ENCODE peak calls at places on chromosomes 6 and 20, in ten cellular contexts. Q, J, B, F, Y, I, H, R, M and P are unnamed samples.

GRCh38 chr6:5279891-5280338 is 18.6 kb downstream of the FARS2 start:
- DNase-seq in B (no peak), J (no peak), Q (no peak), H (no peak), M (no peak), R (no peak), Y (no peak), I (no peak), F (no peak), P (no peak)

GRCh38 chr6:168925671-168926070 is 328.0 kb downstream of the THBS2 start:
- DNase-seq in F (no peak), Q (no peak), B (no peak), R (peak), I (no peak), H (no peak), M (no peak), J (no peak), Y (no peak), P (no peak)

GRCh38 chr6:56909115-56909907 is 45.6 kb upstream of the BEND6 start:
- DNase-seq in Q (no peak), H (no peak), F (peak), J (no peak), B (no peak), Y (no peak), M (no peak), R (no peak), I (no peak), P (no peak)

GRCh38 chr6:17202526-17202925 is 78.6 kb upstream of the RBM24 start:
- DNase-seq in H (no peak), J (no peak), B (no peak), F (no peak), R (no peak), M (no peak), Y (no peak), I (no peak), Q (no peak), P (no peak)

GRCh38 chr6:141264101-141264500 is 868.6 kb upstream of the GJE1 start:
- DNase-seq in H (no peak), B (no peak), F (no peak), M (peak), R (no peak), Y (no peak), Q (no peak), J (no peak), I (no peak), P (no peak)

GRCh38 chr6:42136508-42137191 is 5.8 kb downstream of the C6orf132 start:
- DNase-seq in J (peak), Y (peak), M (peak), H (no peak), I (no peak), F (peak), B (peak), Q (no peak), R (no peak), P (peak)

GRCh38 chr6:145506554-145506953 is 228.8 kb downstream of the EPM2A start:
- DNase-seq in F (peak), H (no peak), R (no peak), J (peak), M (no peak), Y (no peak), B (no peak), Q (no peak), I (no peak), P (no peak)

GRCh38 chr20:11232896-11233295 is 559.1 kb upstream of the JAG1 start:
- DNase-seq in I (no peak), R (no peak), M (no peak), F (peak), Y (no peak), Q (no peak), J (no peak), B (no peak), H (no peak), P (no peak)

GRCh38 chr6:158283304-158284005 is 28.8 kb upstream of the TULP4 start:
- DNase-seq in Y (peak), B (no peak), F (peak), R (no peak), I (no peak), J (peak), Q (no peak), M (peak), H (no peak), P (peak)

GRCh38 chr6:87237804-87238203 is 82.4 kb downstream of the ZNF292 start:
- DNase-seq in I (no peak), M (peak), F (peak), H (no peak), Y (peak), B (no peak), Q (no peak), R (no peak), J (peak), P (peak)

GRCh38 chr6:90765895-90766294 is 179.0 kb upstream of the MAP3K7 start:
- DNase-seq in J (no peak), M (no peak), H (no peak), I (no peak), R (no peak), F (no peak), Y (no peak), B (no peak), Q (no peak), P (no peak)

GRCh38 chr20:5061209-5061608 is 58.5 kb downstream of the PCNA start:
- DNase-seq in J (no peak), Q (no peak), Y (no peak), H (no peak), M (no peak), B (no peak), I (no peak), R (no peak), F (peak), P (no peak)

GRCh38 chr6:148293181-148293995 is 49.2 kb upstream of the SASH1 start:
- DNase-seq in Q (no peak), B (no peak), H (peak), I (no peak), F (no peak), Y (no peak), R (no peak), J (no peak), M (no peak), P (no peak)

GRCh38 chr20:6811262-6811661 is 43.8 kb downstream of the BMP2 start:
- DNase-seq in R (no peak), B (no peak), Y (peak), Q (no peak), H (no peak), I (no peak), M (no peak), J (peak), F (no peak), P (no peak)

GRCh38 chr6:148521586-148521985 is 178.9 kb downstream of the SASH1 start:
- DNase-seq in F (peak), R (no peak), B (no peak), Q (no peak), I (no peak), Y (peak), M (peak), H (no peak), J (peak), P (peak)

GRCh38 chr6:17389274-17389847 is 4.0 kb upstream of the CAP2 start:
- DNase-seq in J (peak), M (peak), B (no peak), R (no peak), I (no peak), Y (peak), F (peak), H (no peak), Q (no peak), P (peak)

GRCh38 chr20:61535091-61535490 is 283.0 kb downstream of the CDH4 start:
- DNase-seq in R (no peak), Q (no peak), H (no peak), F (no peak), I (no peak), B (peak), J (no peak), M (no peak), Y (no peak), P (no peak)

GRCh38 chr20:61534346-61534745 is 282.3 kb downstream of the CDH4 start:
- DNase-seq in Y (no peak), I (no peak), B (peak), J (no peak), F (no peak), M (no peak), H (no peak), Q (no peak), R (no peak), P (no peak)

GRCh38 chr20:61532736-61533135 is 280.7 kb downstream of the CDH4 start:
- DNase-seq in M (no peak), I (no peak), Y (no peak), F (no peak), Q (no peak), H (no peak), J (no peak), R (no peak), B (peak), P (no peak)

GRCh38 chr20:61531553-61532345 is 279.7 kb downstream of the CDH4 start:
- DNase-seq in I (no peak), J (no peak), B (peak), M (peak), F (peak), Q (no peak), H (no peak), R (no peak), Y (no peak), P (peak)

GRCh38 chr20:61533231-61533631 is 281.2 kb downstream of the CDH4 start:
- DNase-seq in Y (no peak), H (no peak), B (peak), R (no peak), M (no peak), F (no peak), Q (no peak), J (no peak), I (no peak), P (no peak)
- TF ChIP-seq CTCF in Y (no peak), H (no peak), B (no peak), R (no peak), M (no peak), F (no peak), Q (no peak), J (no peak), I (no peak), P (no peak)

DNA sequence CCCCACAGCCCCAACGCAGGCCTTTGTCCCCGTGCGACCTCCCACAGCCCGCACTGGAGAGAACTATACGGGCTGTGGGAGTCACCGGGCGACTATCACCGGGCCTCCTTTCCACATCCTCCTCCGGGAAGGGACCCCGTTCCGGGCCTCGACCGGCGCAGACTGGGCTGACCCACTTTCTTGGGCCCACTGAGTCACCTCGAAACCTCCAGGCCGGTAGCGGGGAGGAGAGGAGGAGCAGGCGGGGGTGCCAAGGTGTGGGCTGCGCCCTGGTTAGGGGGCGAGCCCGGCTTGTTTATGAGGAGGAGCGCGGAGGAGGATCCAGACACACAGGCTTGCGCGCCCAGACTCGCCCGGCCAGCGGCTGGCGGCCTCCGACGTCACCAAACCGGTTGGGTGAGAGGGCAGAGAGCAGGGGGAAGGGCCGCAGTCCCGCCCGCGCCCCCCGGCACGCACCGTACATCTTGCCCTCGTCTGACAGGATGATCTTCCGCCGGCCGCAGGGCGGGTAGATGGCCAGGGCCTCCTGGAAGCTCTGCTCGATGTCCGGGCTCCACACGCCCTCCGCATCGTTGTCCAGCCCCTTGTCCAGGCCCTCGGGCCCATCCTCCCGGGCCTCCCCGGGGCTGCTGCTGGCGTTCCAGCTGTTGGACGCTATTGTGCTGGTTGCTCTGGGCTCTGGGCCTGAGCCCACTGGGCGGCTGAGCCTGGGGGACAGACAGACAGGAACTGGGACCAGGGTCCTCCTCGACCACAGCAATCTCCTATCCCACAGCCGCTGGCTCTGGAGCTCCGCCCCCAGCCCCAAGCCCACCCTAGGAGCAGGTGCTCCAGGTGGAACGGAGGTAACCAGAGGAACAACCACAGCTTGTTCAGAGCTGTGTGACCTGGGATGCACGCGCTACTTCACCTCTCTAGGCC is 10.6 kb downstream of the TEAD3 start:
- DNase-seq in J (peak), F (no peak), M (no peak), Y (peak), B (peak), H (peak), R (no peak), Q (peak), I (no peak), P (no peak)
- H3K4me3 ChIP-seq in J (peak), F (no peak), M (no peak), Y (no peak), B (no peak), H (no peak), R (peak), Q (peak), I (no peak), P (no peak)

DNA sequence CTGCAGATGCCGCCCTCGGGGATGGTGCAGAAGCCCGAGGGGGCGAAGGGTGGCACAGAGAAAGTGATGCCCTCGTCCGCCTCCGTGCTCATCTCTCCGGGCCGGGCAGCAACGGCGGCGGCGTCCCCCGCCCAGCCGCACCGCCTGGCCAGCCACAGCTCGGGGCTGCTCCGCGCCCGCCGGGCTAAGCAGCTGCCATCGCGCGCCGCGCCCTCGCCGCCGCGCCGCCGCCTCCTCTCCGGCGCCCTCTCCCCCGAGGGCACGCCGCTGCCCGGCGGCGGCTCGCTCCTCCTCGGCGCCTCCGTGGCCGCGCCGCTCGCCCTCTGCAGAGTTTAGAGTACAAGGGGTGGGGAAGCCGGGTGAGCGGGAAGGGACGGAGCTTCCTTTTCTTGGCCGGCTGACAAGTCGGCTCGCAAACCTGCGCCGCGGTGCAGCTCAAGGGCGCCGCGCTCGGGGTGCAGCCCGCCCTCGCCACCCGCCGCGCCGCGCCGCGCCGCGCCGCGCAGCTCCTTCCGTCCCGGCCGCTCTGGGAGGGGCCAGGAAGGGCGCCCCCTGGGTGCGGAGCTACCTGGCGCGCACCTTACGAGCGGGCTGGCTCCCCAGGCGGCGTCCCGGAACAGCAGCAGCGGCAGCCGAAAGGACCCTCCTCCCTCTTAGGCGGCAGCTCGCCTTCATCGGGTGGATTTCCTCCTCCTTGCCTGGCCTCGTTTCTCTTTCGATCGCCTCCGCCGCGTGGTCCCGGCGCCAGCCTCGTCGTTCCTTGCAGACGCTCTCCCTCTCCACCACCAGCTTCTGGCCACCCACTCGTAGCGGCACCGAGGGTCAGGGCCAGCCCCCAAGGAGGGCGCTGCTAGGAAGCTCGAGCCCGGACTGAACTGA is at the start of gene MAP3K5:
- DNase-seq in I (peak), R (peak), H (peak), Q (peak), F (peak), B (peak), J (peak), Y (peak), M (peak), P (peak)
- TF ChIP-seq CTCF in I (peak), R (peak), H (peak), Q (no peak), F (peak), B (peak), J (peak), Y (peak), M (peak), P (peak)

GRCh38 chr6:10951675-10952282 is 64.9 kb downstream of the SYCP2L start:
- DNase-seq in F (peak), R (no peak), I (no peak), H (no peak), Q (no peak), J (peak), M (peak), Y (peak), B (no peak), P (peak)
- H3K4me3 ChIP-seq in F (no peak), R (no peak), I (no peak), H (no peak), Q (no peak), J (no peak), M (no peak), Y (no peak), B (no peak), P (no peak)

DNA sequence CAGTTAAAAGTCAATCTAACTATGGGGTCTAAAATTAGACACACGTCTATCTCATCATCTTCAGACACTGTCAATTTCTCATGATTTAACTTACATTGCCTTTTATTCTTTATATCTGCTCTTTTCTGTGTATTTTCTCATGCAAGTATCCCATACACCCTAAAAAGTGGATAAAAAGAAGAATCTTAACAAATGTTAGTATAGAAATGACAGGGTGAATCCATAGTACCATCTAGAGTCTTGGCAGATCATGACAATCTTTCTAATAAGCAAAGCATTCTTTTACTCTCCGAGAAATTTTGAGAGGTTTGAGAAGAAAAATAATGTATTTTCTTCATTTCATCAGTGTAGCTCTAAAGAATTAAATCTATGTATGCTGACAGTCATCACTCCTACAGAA is 382.7 kb downstream of the C6orf118 start:
- DNase-seq in R (no peak), Y (no peak), Q (no peak), F (no peak), H (no peak), M (peak), J (no peak), I (no peak), B (no peak), P (no peak)
- TF ChIP-seq CTCF in R (no peak), Y (no peak), Q (no peak), F (no peak), H (no peak), M (no peak), J (no peak), I (no peak), B (no peak), P (no peak)

DNA sequence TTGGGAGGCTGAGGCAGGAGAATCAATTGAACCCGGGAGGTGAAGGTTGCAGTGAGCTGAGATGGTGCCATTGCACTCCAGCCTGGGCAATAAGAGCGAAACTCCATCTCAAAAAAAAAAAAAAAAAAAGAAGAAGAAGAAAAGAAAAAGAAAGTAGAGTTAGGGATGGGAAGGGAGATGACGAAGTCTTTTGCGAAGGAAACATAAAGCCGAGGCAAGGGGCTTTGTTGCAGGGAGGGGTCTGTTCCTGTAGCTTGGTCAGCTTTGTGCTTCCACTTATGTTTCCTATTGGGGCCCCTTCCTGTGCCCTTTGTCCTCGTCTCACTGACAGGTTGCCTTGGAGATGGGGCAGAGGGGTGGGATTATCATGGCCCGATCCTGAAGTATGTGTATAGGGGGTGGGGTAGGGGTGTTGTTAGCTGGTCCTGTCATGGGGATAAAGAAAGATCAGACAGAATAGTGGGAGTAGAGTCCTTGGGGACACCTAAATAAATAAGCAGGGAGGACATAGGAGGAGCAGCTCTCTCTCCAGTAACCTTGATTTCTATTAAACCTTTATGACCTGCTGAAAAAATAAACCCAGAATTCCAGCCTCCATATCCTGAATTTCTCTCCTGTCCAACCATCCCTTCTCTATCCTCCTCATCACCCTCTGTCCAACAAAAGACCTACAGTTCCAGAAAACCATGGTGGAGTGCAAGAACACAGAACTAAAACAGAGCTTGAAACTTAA is 1.2 kb upstream of the CLIC1 start:
- DNase-seq in Y (peak), F (peak), Q (no peak), H (no peak), R (no peak), I (no peak), B (peak), J (no peak), M (no peak), P (no peak)
- H3K4me3 ChIP-seq in Y (no peak), F (peak), Q (no peak), H (no peak), R (no peak), I (peak), B (peak), J (peak), M (no peak), P (peak)